ENCODE peak calls at places on chromosomes 6 and 20, in eight cellular contexts. One of them, this sample, is unnamed.

GRCh38 chr6:40528051-40528450 is 59.1 kb downstream of the LRFN2 start:
- DNase-seq in AG10803: no peak
- DNase-seq in astrocyte of the spinal cord: no peak
- DNase-seq in dorsolateral prefrontal cortex: no peak
- DNase-seq in IMR-90: no peak
- DNase-seq in BE2C: no peak
- DNase-seq in bronchial epithelial cell: no peak
- DNase-seq in GM10248: no peak
- DNase-seq in this sample: no peak

GRCh38 chr6:15682965-15683822 is 20.4 kb upstream of the DTNBP1 start:
- DNase-seq in GM10248: peak
- DNase-seq in bronchial epithelial cell: no peak
- DNase-seq in dorsolateral prefrontal cortex: no peak
- DNase-seq in BE2C: no peak
- DNase-seq in astrocyte of the spinal cord: no peak
- DNase-seq in IMR-90: no peak
- DNase-seq in AG10803: no peak
- DNase-seq in this sample: no peak

GRCh38 chr6:9467746-9468145 is 947.1 kb downstream of the TFAP2A start:
- DNase-seq in dorsolateral prefrontal cortex: no peak
- DNase-seq in GM10248: no peak
- DNase-seq in BE2C: no peak
- DNase-seq in astrocyte of the spinal cord: peak
- DNase-seq in bronchial epithelial cell: peak
- DNase-seq in IMR-90: peak
- DNase-seq in AG10803: peak
- DNase-seq in this sample: no peak

GRCh38 chr6:70289299-70289698 is 13.6 kb downstream of the COL9A1 start:
- DNase-seq in AG10803: no peak
- DNase-seq in dorsolateral prefrontal cortex: no peak
- DNase-seq in IMR-90: no peak
- DNase-seq in BE2C: no peak
- DNase-seq in bronchial epithelial cell: no peak
- DNase-seq in GM10248: no peak
- DNase-seq in astrocyte of the spinal cord: no peak
- DNase-seq in this sample: no peak

GRCh38 chr20:32455901-32456701 is 98.0 kb downstream of the ASXL1 start:
- DNase-seq in AG10803: no peak
- DNase-seq in IMR-90: no peak
- DNase-seq in bronchial epithelial cell: no peak
- DNase-seq in GM10248: no peak
- DNase-seq in dorsolateral prefrontal cortex: no peak
- DNase-seq in BE2C: no peak
- DNase-seq in astrocyte of the spinal cord: no peak
- DNase-seq in this sample: no peak

GRCh38 chr6:37566209-37566859 is 66.6 kb upstream of the CCDC167 start:
- DNase-seq in IMR-90: no peak
- DNase-seq in astrocyte of the spinal cord: peak
- DNase-seq in bronchial epithelial cell: no peak
- DNase-seq in AG10803: no peak
- DNase-seq in dorsolateral prefrontal cortex: peak
- DNase-seq in BE2C: peak
- DNase-seq in GM10248: peak
- DNase-seq in this sample: peak

GRCh38 chr20:48538058-48538825 is 289.6 kb downstream of the PREX1 start:
- DNase-seq in bronchial epithelial cell: peak
- DNase-seq in AG10803: peak
- DNase-seq in astrocyte of the spinal cord: peak
- DNase-seq in GM10248: no peak
- DNase-seq in dorsolateral prefrontal cortex: no peak
- DNase-seq in IMR-90: peak
- DNase-seq in BE2C: no peak
- DNase-seq in this sample: no peak

GRCh38 chr6:70108230-70108629 is 194.7 kb downstream of the COL9A1 start:
- DNase-seq in bronchial epithelial cell: peak
- DNase-seq in astrocyte of the spinal cord: peak
- DNase-seq in IMR-90: peak
- DNase-seq in AG10803: peak
- DNase-seq in dorsolateral prefrontal cortex: no peak
- DNase-seq in BE2C: no peak
- DNase-seq in GM10248: peak
- DNase-seq in this sample: no peak

GRCh38 chr20:54290636-54291035 is 82.7 kb downstream of the PFDN4 start:
- DNase-seq in BE2C: no peak
- DNase-seq in dorsolateral prefrontal cortex: no peak
- DNase-seq in GM10248: no peak
- DNase-seq in bronchial epithelial cell: no peak
- DNase-seq in astrocyte of the spinal cord: no peak
- DNase-seq in IMR-90: no peak
- DNase-seq in AG10803: no peak
- DNase-seq in this sample: peak

GRCh38 chr6:63941747-63942470 is 306.3 kb downstream of the PHF3 start:
- DNase-seq in BE2C: no peak
- DNase-seq in dorsolateral prefrontal cortex: no peak
- DNase-seq in astrocyte of the spinal cord: no peak
- DNase-seq in bronchial epithelial cell: peak
- DNase-seq in AG10803: no peak
- DNase-seq in GM10248: no peak
- DNase-seq in IMR-90: no peak
- DNase-seq in this sample: no peak

GRCh38 chr6:45192556-45192955 is 135.6 kb upstream of the RUNX2 start:
- DNase-seq in BE2C: no peak
- DNase-seq in IMR-90: peak
- DNase-seq in dorsolateral prefrontal cortex: no peak
- DNase-seq in bronchial epithelial cell: peak
- DNase-seq in astrocyte of the spinal cord: peak
- DNase-seq in GM10248: no peak
- DNase-seq in AG10803: peak
- DNase-seq in this sample: no peak

GRCh38 chr6:45195137-45195536 is 133.0 kb upstream of the RUNX2 start:
- DNase-seq in BE2C: no peak
- DNase-seq in IMR-90: no peak
- DNase-seq in bronchial epithelial cell: no peak
- DNase-seq in AG10803: no peak
- DNase-seq in dorsolateral prefrontal cortex: no peak
- DNase-seq in GM10248: no peak
- DNase-seq in astrocyte of the spinal cord: no peak
- DNase-seq in this sample: no peak

GRCh38 chr6:45196121-45196520 is 132.0 kb upstream of the RUNX2 start:
- DNase-seq in AG10803: no peak
- DNase-seq in astrocyte of the spinal cord: no peak
- DNase-seq in GM10248: no peak
- DNase-seq in dorsolateral prefrontal cortex: no peak
- DNase-seq in bronchial epithelial cell: no peak
- DNase-seq in BE2C: no peak
- DNase-seq in IMR-90: no peak
- DNase-seq in this sample: no peak

GRCh38 chr6:45187841-45188240 is 140.3 kb upstream of the RUNX2 start:
- DNase-seq in dorsolateral prefrontal cortex: no peak
- DNase-seq in IMR-90: peak
- DNase-seq in astrocyte of the spinal cord: peak
- DNase-seq in bronchial epithelial cell: peak
- DNase-seq in GM10248: no peak
- DNase-seq in BE2C: no peak
- DNase-seq in AG10803: peak
- DNase-seq in this sample: peak

DNA sequence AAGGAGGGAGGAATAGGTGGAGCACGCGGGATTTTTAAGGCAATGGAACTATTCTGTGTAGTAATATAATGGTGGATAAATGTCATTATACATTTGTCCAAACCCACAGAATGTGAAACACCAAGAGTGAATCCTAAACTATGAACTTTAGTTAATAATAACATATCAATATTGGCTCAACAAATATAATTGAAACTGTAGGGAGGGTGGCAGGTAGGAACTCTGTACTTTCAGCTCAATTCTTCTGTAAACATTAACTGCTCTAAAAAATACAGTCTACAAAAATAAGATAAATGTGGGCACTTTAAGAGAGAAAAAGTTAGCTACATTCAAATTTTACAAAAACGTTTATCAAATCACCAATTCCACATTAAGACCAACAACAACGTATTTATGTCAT is 136.7 kb upstream of the RUNX2 start:
- DNase-seq in IMR-90: no peak
- DNase-seq in bronchial epithelial cell: no peak
- DNase-seq in BE2C: no peak
- DNase-seq in dorsolateral prefrontal cortex: no peak
- DNase-seq in astrocyte of the spinal cord: no peak
- DNase-seq in AG10803: no peak
- DNase-seq in GM10248: no peak
- DNase-seq in this sample: no peak
- TF ChIP-seq CTCF in IMR-90: no peak
- TF ChIP-seq CTCF in bronchial epithelial cell: no peak
- TF ChIP-seq CTCF in BE2C: no peak
- TF ChIP-seq CTCF in dorsolateral prefrontal cortex: no peak
- TF ChIP-seq CTCF in astrocyte of the spinal cord: no peak
- TF ChIP-seq CTCF in AG10803: no peak
- TF ChIP-seq CTCF in GM10248: no peak
- TF ChIP-seq CTCF in this sample: no peak

DNA sequence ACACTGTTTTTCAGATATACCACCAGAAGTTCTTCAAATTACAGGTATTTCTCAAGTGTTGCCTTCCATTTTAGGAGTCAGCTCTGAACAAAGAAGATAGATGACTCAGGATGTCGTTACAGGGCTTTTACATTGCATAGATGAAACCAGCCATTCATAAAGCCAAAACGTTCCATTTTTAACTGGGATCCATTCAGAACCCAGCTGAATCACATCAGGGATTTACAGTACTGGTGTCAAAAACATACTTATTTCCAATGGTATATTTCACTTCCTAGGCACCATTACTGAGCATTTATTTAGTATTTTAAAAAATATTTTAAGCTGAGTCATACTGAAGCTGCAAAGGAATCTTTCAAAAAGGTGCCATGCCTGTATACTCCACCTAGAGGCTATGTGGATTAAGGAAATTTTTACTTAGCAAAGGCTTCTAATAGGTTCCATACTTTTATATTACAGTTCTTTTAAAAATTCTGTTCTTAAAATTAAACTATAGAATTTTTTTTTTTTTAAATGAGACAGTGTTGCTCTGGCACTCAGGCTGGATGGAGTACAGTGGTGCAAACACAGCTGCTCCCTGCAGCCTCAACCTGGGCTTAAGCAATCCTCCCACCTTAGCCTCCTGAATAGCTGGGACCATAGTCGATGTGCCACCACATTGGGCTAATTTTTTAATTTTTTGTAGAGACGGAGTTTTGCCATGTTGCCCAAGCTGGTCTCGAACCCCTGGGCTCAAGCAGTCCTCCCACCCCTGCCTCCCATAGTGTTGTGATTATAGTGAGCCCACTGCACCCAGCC is 2.6 kb downstream of the ASF1A start:
- DNase-seq in bronchial epithelial cell: peak
- DNase-seq in AG10803: peak
- DNase-seq in BE2C: no peak
- DNase-seq in IMR-90: peak
- DNase-seq in dorsolateral prefrontal cortex: no peak
- DNase-seq in GM10248: peak
- DNase-seq in astrocyte of the spinal cord: peak
- DNase-seq in this sample: no peak
- TF ChIP-seq CTCF in bronchial epithelial cell: peak
- TF ChIP-seq CTCF in AG10803: peak
- TF ChIP-seq CTCF in BE2C: peak
- TF ChIP-seq CTCF in IMR-90: peak
- TF ChIP-seq CTCF in dorsolateral prefrontal cortex: peak
- TF ChIP-seq CTCF in GM10248: peak
- TF ChIP-seq CTCF in astrocyte of the spinal cord: peak
- TF ChIP-seq CTCF in this sample: peak

GRCh38 chr6:132816665-132817064 is 2.3 kb downstream of the RPS12 start:
- DNase-seq in IMR-90: no peak
- DNase-seq in BE2C: no peak
- DNase-seq in bronchial epithelial cell: no peak
- DNase-seq in GM10248: no peak
- DNase-seq in AG10803: no peak
- DNase-seq in astrocyte of the spinal cord: no peak
- DNase-seq in dorsolateral prefrontal cortex: no peak
- DNase-seq in this sample: no peak
- TF ChIP-seq CTCF in IMR-90: no peak
- TF ChIP-seq CTCF in BE2C: no peak
- TF ChIP-seq CTCF in bronchial epithelial cell: no peak
- TF ChIP-seq CTCF in GM10248: no peak
- TF ChIP-seq CTCF in AG10803: no peak
- TF ChIP-seq CTCF in astrocyte of the spinal cord: no peak
- TF ChIP-seq CTCF in dorsolateral prefrontal cortex: no peak
- TF ChIP-seq CTCF in this sample: no peak

GRCh38 chr6:166344240-166344639 is 1.9 kb upstream of the SFT2D1 start:
- DNase-seq in bronchial epithelial cell: no peak
- DNase-seq in IMR-90: no peak
- DNase-seq in BE2C: no peak
- DNase-seq in dorsolateral prefrontal cortex: no peak
- DNase-seq in astrocyte of the spinal cord: no peak
- DNase-seq in GM10248: no peak
- DNase-seq in AG10803: no peak
- DNase-seq in this sample: no peak

GRCh38 chr6:166343157-166343502 is 785 bp upstream of the SFT2D1 start:
- DNase-seq in bronchial epithelial cell: no peak
- DNase-seq in GM10248: no peak
- DNase-seq in AG10803: no peak
- DNase-seq in IMR-90: no peak
- DNase-seq in dorsolateral prefrontal cortex: no peak
- DNase-seq in BE2C: no peak
- DNase-seq in astrocyte of the spinal cord: no peak
- DNase-seq in this sample: no peak

GRCh38 chr6:166346995-166347394 is 4.7 kb upstream of the SFT2D1 start:
- DNase-seq in bronchial epithelial cell: no peak
- DNase-seq in AG10803: no peak
- DNase-seq in GM10248: no peak
- DNase-seq in BE2C: no peak
- DNase-seq in dorsolateral prefrontal cortex: no peak
- DNase-seq in astrocyte of the spinal cord: no peak
- DNase-seq in IMR-90: no peak
- DNase-seq in this sample: no peak

GRCh38 chr6:166348305-166348949 is 6.1 kb upstream of the SFT2D1 start:
- DNase-seq in dorsolateral prefrontal cortex: no peak
- DNase-seq in BE2C: no peak
- DNase-seq in IMR-90: no peak
- DNase-seq in GM10248: no peak
- DNase-seq in astrocyte of the spinal cord: no peak
- DNase-seq in AG10803: no peak
- DNase-seq in bronchial epithelial cell: no peak
- DNase-seq in this sample: no peak

GRCh38 chr6:166346449-166346848 is 4.1 kb upstream of the SFT2D1 start:
- DNase-seq in AG10803: no peak
- DNase-seq in IMR-90: no peak
- DNase-seq in GM10248: no peak
- DNase-seq in BE2C: no peak
- DNase-seq in dorsolateral prefrontal cortex: no peak
- DNase-seq in astrocyte of the spinal cord: no peak
- DNase-seq in bronchial epithelial cell: no peak
- DNase-seq in this sample: no peak
- TF ChIP-seq CTCF in AG10803: no peak
- TF ChIP-seq CTCF in IMR-90: no peak
- TF ChIP-seq CTCF in GM10248: no peak
- TF ChIP-seq CTCF in BE2C: no peak
- TF ChIP-seq CTCF in dorsolateral prefrontal cortex: no peak
- TF ChIP-seq CTCF in astrocyte of the spinal cord: no peak
- TF ChIP-seq CTCF in bronchial epithelial cell: no peak
- TF ChIP-seq CTCF in this sample: no peak

This sample was measured in activated CD8-positive, alpha-beta T cell treated with anti-CD3 and anti-CD28 coated beads for 36 hours.